ENCODE peak calls at places on chromosomes 4 and X, in eight cellular contexts. U is pancreas; P is hepatocyte; M is brain microvascular endothelial cell; J is cardiac muscle cell; V is breast epithelium; B is heart right ventricle; S is CD8-positive, alpha-beta memory T cell. E is an unnamed sample. For H3K27me3, the result is how much of the 10 kb centered on the place peaks cover.

GRCh38 chr4:144754562-144755410 is 108.8 kb downstream of the HHIP start:
- DNase-seq in B (no peak), M (peak), S (no peak), J (peak), V (no peak), P (no peak), U (no peak), E (no peak)

GRCh38 chrX:44011505-44011904 is 38.3 kb upstream of the NDP start:
- DNase-seq in M (no peak), B (no peak), U (no peak), V (no peak), J (no peak), S (no peak), P (no peak), E (no peak)

GRCh38 chr4:121324331-121324730 is 56.5 kb downstream of the QRFPR start:
- DNase-seq in V (no peak), B (no peak), J (no peak), S (no peak), U (no peak), M (no peak), P (no peak), E (no peak)

GRCh38 chr4:98663226-98664006 is 5.0 kb upstream of the TSPAN5 start:
- DNase-seq in M (no peak), B (no peak), U (no peak), J (no peak), V (no peak), P (no peak), S (peak), E (no peak)

GRCh38 chr4:63020661-63021060 is 1388.6 kb downstream of the TECRL start:
- DNase-seq in P (no peak), V (no peak), U (no peak), S (no peak), J (no peak), M (no peak), B (no peak), E (no peak)

GRCh38 chr4:59759082-59759825 is 1440.9 kb upstream of the ADGRL3 start:
- DNase-seq in U (peak), M (no peak), V (no peak), S (no peak), B (no peak), P (no peak), J (no peak), E (no peak)

GRCh38 chrX:64792598-64793337 is 183.5 kb downstream of the ZC4H2 start:
- DNase-seq in B (no peak), M (no peak), S (no peak), P (no peak), U (no peak), J (no peak), V (no peak), E (no peak)

GRCh38 chr4:140884431-140885058 is 128.4 kb upstream of the TBC1D9 start:
- DNase-seq in S (no peak), U (no peak), P (peak), J (peak), V (no peak), B (peak), M (peak), E (no peak)

GRCh38 chr4:156473175-156473574 is 498.4 kb downstream of the PDGFC start:
- DNase-seq in M (no peak), P (no peak), J (peak), B (no peak), V (no peak), S (no peak), U (no peak), E (no peak)

GRCh38 chr4:109592367-109592766 is 32.3 kb downstream of the MCUB start:
- DNase-seq in M (no peak), U (no peak), S (no peak), B (no peak), P (no peak), V (no peak), J (no peak), E (no peak)

GRCh38 chr4:2091990-2092652 is 33.0 kb downstream of the NAT8L start:
- DNase-seq in B (no peak), M (no peak), U (no peak), S (no peak), J (no peak), P (no peak), V (no peak), E (no peak)

GRCh38 chr4:187301923-187302322 is 578.3 kb upstream of the FAT1 start:
- DNase-seq in M (no peak), J (no peak), P (no peak), B (no peak), U (no peak), S (no peak), V (no peak), E (no peak)

GRCh38 chr4:53886090-53886489 is 178.3 kb downstream of the CHIC2 start:
- DNase-seq in U (no peak), B (no peak), M (no peak), P (no peak), J (no peak), S (no peak), V (peak), E (no peak)

GRCh38 chr4:53885668-53886067 is 178.7 kb downstream of the CHIC2 start:
- DNase-seq in V (no peak), M (no peak), U (no peak), B (peak), S (no peak), J (no peak), P (no peak), E (no peak)

GRCh38 chr4:53895137-53895536 is 169.3 kb downstream of the CHIC2 start:
- DNase-seq in J (no peak), M (no peak), B (no peak), V (no peak), S (no peak), U (no peak), P (no peak), E (no peak)

DNA sequence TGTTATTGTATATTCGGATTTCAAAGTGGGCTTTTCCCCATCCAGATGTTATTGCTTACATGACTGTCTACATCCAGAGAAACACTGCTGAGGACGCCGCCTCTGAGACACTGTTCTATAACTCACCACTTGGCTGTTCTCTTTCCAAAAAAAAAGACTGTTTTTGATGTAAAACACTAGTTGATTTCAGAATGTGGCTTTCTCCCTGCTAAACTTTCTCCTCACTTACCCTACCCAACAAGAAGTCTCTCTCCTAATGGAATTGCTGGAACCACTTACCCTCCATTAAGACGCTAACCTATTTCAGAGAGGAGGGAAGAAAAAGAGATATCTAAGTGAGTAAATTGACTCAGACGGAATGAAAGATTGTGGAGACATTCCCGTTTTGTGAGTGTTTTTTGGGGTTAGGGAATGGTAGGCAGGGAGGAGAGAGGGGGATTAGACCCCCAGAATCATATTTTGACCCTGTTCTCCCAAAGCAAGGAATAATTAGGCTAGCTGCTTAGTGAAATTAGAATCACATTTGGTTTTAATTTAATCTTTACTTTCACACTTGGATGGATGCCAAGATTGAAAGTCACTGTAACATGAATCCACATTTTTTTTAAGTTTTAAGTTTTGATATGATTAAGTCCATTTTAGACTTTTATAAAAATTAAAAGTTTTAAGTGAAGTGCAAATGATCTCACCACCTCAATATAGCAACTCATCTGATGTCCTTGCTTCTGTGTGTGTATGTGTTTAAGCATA is 174.9 kb downstream of the CHIC2 start:
- DNase-seq in S (no peak), V (no peak), P (peak), M (no peak), J (peak), U (no peak), B (no peak), E (no peak)
- H3K27ac ChIP-seq in S (no peak), V (peak), P (peak), M (no peak), J (peak), U (no peak), B (no peak), E (no peak)

DNA sequence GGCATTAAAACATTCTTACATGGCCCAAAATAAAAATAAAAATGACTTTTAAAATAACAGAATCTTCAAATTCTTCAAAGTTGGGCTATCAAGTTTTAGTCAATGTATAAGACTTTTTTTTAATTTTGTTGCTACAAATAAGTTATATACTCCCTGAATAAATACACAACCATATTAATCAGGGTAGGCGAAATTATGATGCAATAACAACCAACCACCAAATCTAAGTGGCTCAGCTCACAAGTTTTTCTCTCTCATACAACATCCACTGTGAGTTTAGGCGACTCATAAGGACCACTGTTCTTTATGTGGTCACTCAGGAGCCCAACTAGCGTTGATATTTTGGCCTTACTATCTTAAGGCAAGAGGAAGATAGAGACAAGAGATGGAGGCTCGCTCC is 11.2 kb downstream of the NEUROG2 start:
- DNase-seq in M (no peak), J (no peak), U (no peak), V (no peak), P (no peak), S (no peak), B (no peak), E (no peak)
- H3K27me3 ChIP-seq in M (under half), J (half or more), U (under half), V (under half), P (half or more), S (under half), B (under half), E (under half)

GRCh38 chr4:153348006-153348405 is 3.5 kb downstream of the MND1 start:
- DNase-seq in U (no peak), S (no peak), B (no peak), P (peak), V (no peak), J (no peak), M (no peak), E (no peak)
- H3K4me3 ChIP-seq in U (no peak), S (no peak), B (no peak), P (no peak), V (no peak), J (no peak), M (no peak), E (no peak)

GRCh38 chr4:114036864-114037263 is 57.4 kb upstream of the ARSJ start:
- DNase-seq in J (no peak), U (no peak), S (no peak), P (no peak), V (no peak), B (no peak), M (no peak), E (no peak)

GRCh38 chr4:114036426-114036825 is 57.0 kb upstream of the ARSJ start:
- DNase-seq in P (no peak), J (no peak), U (no peak), V (no peak), M (no peak), B (no peak), S (no peak), E (no peak)

GRCh38 chr4:114038762-114039392 is 59.4 kb upstream of the ARSJ start:
- DNase-seq in S (no peak), P (no peak), M (no peak), V (no peak), J (no peak), B (no peak), U (no peak), E (no peak)

GRCh38 chr4:114040319-114041116 is 61.1 kb upstream of the ARSJ start:
- DNase-seq in J (peak), B (no peak), P (no peak), U (no peak), M (peak), S (no peak), V (no peak), E (no peak)

DNA sequence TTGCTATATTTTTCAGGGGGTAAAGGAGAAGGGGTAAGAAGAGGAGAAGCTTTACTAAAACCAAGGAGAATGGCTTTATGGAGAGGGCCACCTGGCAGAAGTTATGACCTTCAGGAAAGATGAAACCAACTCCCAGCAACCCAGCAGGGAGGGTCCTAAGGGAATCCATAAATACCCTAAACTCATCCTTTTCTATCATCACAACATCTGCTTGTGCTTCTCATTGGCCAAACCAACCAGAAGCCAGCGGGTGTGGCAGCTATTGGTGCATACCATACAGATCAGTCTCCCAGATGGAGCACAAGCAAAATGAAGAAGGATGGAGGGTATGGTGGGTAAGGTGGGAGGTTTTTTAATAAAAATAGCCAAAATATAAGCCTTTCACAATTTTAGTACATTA is 58.5 kb upstream of the ARSJ start:
- DNase-seq in V (no peak), J (no peak), S (no peak), P (no peak), B (no peak), M (no peak), U (no peak), E (no peak)
- H3K27ac ChIP-seq in V (no peak), J (no peak), S (no peak), P (no peak), B (no peak), M (no peak), U (no peak), E (no peak)

DNA sequence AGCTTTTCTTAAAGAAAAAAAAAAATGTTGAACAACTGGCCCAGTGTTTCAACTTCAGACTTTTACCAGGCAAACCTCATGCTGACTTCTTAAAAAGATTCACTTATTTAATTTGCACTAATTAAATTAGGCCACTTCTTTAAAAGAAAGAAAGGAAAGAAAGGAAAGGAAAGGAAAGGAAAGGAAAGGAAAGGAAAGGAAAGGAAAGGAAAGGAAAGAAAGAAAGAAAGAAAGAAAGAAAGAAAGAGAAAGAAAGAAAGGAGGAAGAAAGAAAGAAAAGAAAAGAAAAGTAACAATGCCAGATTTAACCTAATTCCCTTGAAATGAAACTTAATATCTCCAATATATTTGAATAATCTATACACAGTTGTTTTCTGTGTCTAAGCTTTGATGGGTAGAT is 71.4 kb upstream of the PRPS2 start:
- DNase-seq in J (no peak), M (no peak), V (no peak), P (no peak), B (no peak), U (no peak), S (no peak), E (no peak)
- H3K27me3 ChIP-seq in J (under half), M (under half), V (under half), P (under half), B (under half), U (under half), S (under half), E (under half)

GRCh38 chr4:25928320-25928955 is 14.4 kb downstream of the SMIM20 start:
- DNase-seq in V (no peak), M (no peak), J (no peak), S (no peak), P (no peak), B (no peak), U (no peak), E (no peak)

GRCh38 chr4:25927361-25928040 is 13.5 kb downstream of the SMIM20 start:
- DNase-seq in P (no peak), S (no peak), U (no peak), B (no peak), J (no peak), V (no peak), M (no peak), E (no peak)

GRCh38 chr4:25930722-25931354 is 16.8 kb downstream of the SMIM20 start:
- DNase-seq in J (no peak), B (no peak), V (no peak), M (no peak), S (no peak), U (no peak), P (no peak), E (no peak)

GRCh38 chr4:25926473-25926872 is 12.5 kb downstream of the SMIM20 start:
- DNase-seq in V (no peak), M (no peak), U (no peak), J (no peak), S (no peak), P (no peak), B (no peak), E (no peak)

DNA sequence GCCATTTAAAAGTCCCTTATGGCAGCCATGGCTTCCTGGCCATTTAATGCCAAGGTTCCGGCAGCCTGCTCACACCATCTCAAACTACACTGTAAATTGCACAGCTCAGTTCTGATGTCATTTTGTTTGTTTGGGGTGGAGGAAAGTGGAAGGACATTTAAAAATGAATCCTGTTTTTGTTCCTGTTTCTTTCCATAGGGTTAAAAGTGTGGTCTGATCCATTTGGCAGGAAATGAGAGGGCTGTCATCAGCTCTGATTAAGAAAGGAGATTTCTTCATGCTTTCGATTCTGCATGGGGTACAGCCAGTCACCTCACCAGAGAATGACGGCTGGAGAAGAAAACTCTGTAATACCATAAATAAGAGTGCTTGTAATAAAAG is 14.9 kb downstream of the SMIM20 start:
- DNase-seq in S (no peak), U (no peak), J (peak), V (no peak), B (no peak), M (peak), P (no peak), E (no peak)
- H3K4me3 ChIP-seq in S (no peak), U (no peak), J (no peak), V (no peak), B (no peak), M (no peak), P (no peak), E (no peak)

GRCh38 chr4:153479118-153479517 is 13.0 kb downstream of the TMEM131L start:
- DNase-seq in S (no peak), J (no peak), B (no peak), V (no peak), M (no peak), P (no peak), U (no peak), E (no peak)
- H3K27ac ChIP-seq in S (no peak), J (no peak), B (no peak), V (no peak), M (no peak), P (peak), U (no peak), E (no peak)

DNA sequence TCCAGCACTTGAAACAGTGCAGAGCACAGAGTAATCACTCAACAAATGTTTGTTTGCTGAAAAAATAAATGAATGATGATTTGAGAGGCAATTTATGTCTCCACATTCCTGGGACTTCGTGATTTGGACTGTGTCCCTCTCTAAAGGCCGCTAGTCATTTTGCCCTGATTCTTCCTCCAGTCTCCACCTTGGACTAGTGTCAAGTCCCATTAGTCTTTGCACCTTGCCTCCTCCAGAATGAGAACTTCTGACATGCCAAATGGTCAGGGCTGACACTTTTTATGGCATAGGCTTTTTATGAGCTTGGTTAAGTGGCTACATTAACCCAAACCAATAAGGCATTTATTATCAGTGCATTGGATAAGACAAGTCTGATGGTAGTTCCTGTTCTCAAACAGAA is 65.1 kb upstream of the POF1B start:
- DNase-seq in P (no peak), S (no peak), B (no peak), M (no peak), U (no peak), J (no peak), V (no peak), E (no peak)
- H3K27me3 ChIP-seq in P (under half), S (under half), B (under half), M (under half), U (under half), J (under half), V (under half), E (under half)

GRCh38 chr4:77154761-77155499 is 2.1 kb upstream of the CCNG2 start:
- DNase-seq in B (no peak), J (no peak), V (no peak), M (no peak), S (no peak), P (no peak), U (no peak), E (no peak)
- H3K4me3 ChIP-seq in B (no peak), J (no peak), V (no peak), M (no peak), S (no peak), P (no peak), U (no peak), E (no peak)